ENCODE peak calls at places on chromosomes 3 and 15, in eight cellular contexts. One of them, this sample, is unnamed.

GRCh38 chr3:81218023-81218422 is 543.4 kb downstream of the GBE1 start:
- DNase-seq in B cell: no peak
- DNase-seq in gastrocnemius medialis: no peak
- DNase-seq in ovary: no peak
- DNase-seq in coronary artery: no peak
- DNase-seq in prostate gland: no peak
- DNase-seq in HFFc6: peak
- DNase-seq in PC-9: no peak
- DNase-seq in this sample: no peak

GRCh38 chr15:74182131-74182530 is 8.6 kb downstream of the ISLR start:
- DNase-seq in ovary: no peak
- DNase-seq in PC-9: no peak
- DNase-seq in gastrocnemius medialis: no peak
- DNase-seq in HFFc6: no peak
- DNase-seq in coronary artery: no peak
- DNase-seq in B cell: no peak
- DNase-seq in prostate gland: no peak
- DNase-seq in this sample: no peak

GRCh38 chr3:141336672-141337522 is 31.4 kb upstream of the ZBTB38 start:
- DNase-seq in prostate gland: no peak
- DNase-seq in HFFc6: peak
- DNase-seq in gastrocnemius medialis: no peak
- DNase-seq in B cell: peak
- DNase-seq in PC-9: peak
- DNase-seq in coronary artery: no peak
- DNase-seq in ovary: no peak
- DNase-seq in this sample: peak

GRCh38 chr15:80105193-80105984 is 45.9 kb downstream of the ZFAND6 start:
- DNase-seq in PC-9: peak
- DNase-seq in ovary: no peak
- DNase-seq in HFFc6: peak
- DNase-seq in gastrocnemius medialis: no peak
- DNase-seq in prostate gland: no peak
- DNase-seq in B cell: no peak
- DNase-seq in coronary artery: no peak
- DNase-seq in this sample: no peak

GRCh38 chr3:189297957-189298356 is 126.2 kb downstream of the TPRG1 start:
- DNase-seq in PC-9: peak
- DNase-seq in B cell: no peak
- DNase-seq in gastrocnemius medialis: no peak
- DNase-seq in ovary: no peak
- DNase-seq in coronary artery: no peak
- DNase-seq in prostate gland: no peak
- DNase-seq in HFFc6: no peak
- DNase-seq in this sample: no peak

GRCh38 chr3:141929341-141929995 is 53.0 kb downstream of the ATP1B3 start:
- DNase-seq in ovary: no peak
- DNase-seq in prostate gland: no peak
- DNase-seq in coronary artery: no peak
- DNase-seq in HFFc6: no peak
- DNase-seq in gastrocnemius medialis: no peak
- DNase-seq in B cell: no peak
- DNase-seq in PC-9: no peak
- DNase-seq in this sample: no peak

GRCh38 chr3:18751514-18751913 is 326.4 kb upstream of the SATB1 start:
- DNase-seq in HFFc6: no peak
- DNase-seq in coronary artery: no peak
- DNase-seq in PC-9: no peak
- DNase-seq in prostate gland: no peak
- DNase-seq in ovary: no peak
- DNase-seq in gastrocnemius medialis: no peak
- DNase-seq in B cell: no peak
- DNase-seq in this sample: no peak

GRCh38 chr15:73368301-73369072 is at the start of gene HCN4:
- DNase-seq in ovary: no peak
- DNase-seq in prostate gland: no peak
- DNase-seq in PC-9: no peak
- DNase-seq in B cell: peak
- DNase-seq in HFFc6: no peak
- DNase-seq in coronary artery: no peak
- DNase-seq in gastrocnemius medialis: no peak
- DNase-seq in this sample: peak

GRCh38 chr3:188764609-188765008 is 407.2 kb upstream of the TPRG1 start:
- DNase-seq in coronary artery: no peak
- DNase-seq in B cell: no peak
- DNase-seq in HFFc6: no peak
- DNase-seq in prostate gland: no peak
- DNase-seq in ovary: no peak
- DNase-seq in gastrocnemius medialis: no peak
- DNase-seq in PC-9: no peak
- DNase-seq in this sample: no peak

GRCh38 chr3:173153631-173154030 is 12.6 kb upstream of the SPATA16 start:
- DNase-seq in gastrocnemius medialis: no peak
- DNase-seq in PC-9: no peak
- DNase-seq in ovary: no peak
- DNase-seq in HFFc6: no peak
- DNase-seq in prostate gland: no peak
- DNase-seq in coronary artery: no peak
- DNase-seq in B cell: no peak
- DNase-seq in this sample: no peak

GRCh38 chr3:151327571-151328198 is 1.7 kb downstream of the P2RY13 start:
- DNase-seq in ovary: no peak
- DNase-seq in PC-9: no peak
- DNase-seq in HFFc6: no peak
- DNase-seq in prostate gland: no peak
- DNase-seq in gastrocnemius medialis: no peak
- DNase-seq in B cell: no peak
- DNase-seq in coronary artery: no peak
- DNase-seq in this sample: peak
- TF ChIP-seq CTCF in ovary: no peak
- TF ChIP-seq CTCF in PC-9: peak
- TF ChIP-seq CTCF in HFFc6: peak
- TF ChIP-seq CTCF in prostate gland: peak
- TF ChIP-seq CTCF in gastrocnemius medialis: no peak
- TF ChIP-seq CTCF in B cell: peak
- TF ChIP-seq CTCF in coronary artery: peak
- TF ChIP-seq CTCF in this sample: no peak

GRCh38 chr15:29612701-29613100 is 209.6 kb downstream of the TJP1 start:
- DNase-seq in ovary: no peak
- DNase-seq in prostate gland: no peak
- DNase-seq in HFFc6: peak
- DNase-seq in coronary artery: no peak
- DNase-seq in B cell: no peak
- DNase-seq in gastrocnemius medialis: no peak
- DNase-seq in PC-9: no peak
- DNase-seq in this sample: no peak

GRCh38 chr15:29612096-29612495 is 210.2 kb downstream of the TJP1 start:
- DNase-seq in PC-9: no peak
- DNase-seq in B cell: no peak
- DNase-seq in gastrocnemius medialis: no peak
- DNase-seq in coronary artery: no peak
- DNase-seq in ovary: no peak
- DNase-seq in HFFc6: peak
- DNase-seq in prostate gland: no peak
- DNase-seq in this sample: no peak

GRCh38 chr15:29615791-29616190 is 206.5 kb downstream of the TJP1 start:
- DNase-seq in HFFc6: no peak
- DNase-seq in B cell: no peak
- DNase-seq in ovary: no peak
- DNase-seq in gastrocnemius medialis: no peak
- DNase-seq in PC-9: no peak
- DNase-seq in coronary artery: no peak
- DNase-seq in prostate gland: no peak
- DNase-seq in this sample: no peak

GRCh38 chr15:29616512-29616911 is 205.8 kb downstream of the TJP1 start:
- DNase-seq in PC-9: no peak
- DNase-seq in prostate gland: no peak
- DNase-seq in B cell: no peak
- DNase-seq in gastrocnemius medialis: no peak
- DNase-seq in ovary: no peak
- DNase-seq in coronary artery: no peak
- DNase-seq in HFFc6: no peak
- DNase-seq in this sample: no peak

DNA sequence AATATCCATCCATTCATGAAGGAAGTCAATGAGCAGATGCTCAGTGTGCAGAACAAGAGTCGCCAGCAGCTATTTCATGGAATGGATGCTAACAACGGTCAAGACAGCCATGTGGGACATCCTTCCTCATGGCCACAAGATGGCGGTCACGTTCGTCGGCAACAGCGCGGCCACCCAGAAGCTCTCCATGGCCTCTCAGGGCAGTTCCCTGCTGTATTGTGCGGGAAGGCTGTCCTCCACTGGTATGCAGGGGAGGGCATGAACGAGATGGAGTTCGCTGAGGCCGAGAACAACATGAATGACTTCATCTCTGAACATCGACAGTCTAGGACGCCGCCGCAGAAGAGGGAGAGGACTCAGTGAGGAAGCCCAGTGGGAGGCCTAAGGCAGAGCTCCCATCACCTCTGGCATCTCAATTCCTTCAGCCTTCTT is 208.3 kb downstream of the TJP1 start:
- DNase-seq in B cell: no peak
- DNase-seq in prostate gland: no peak
- DNase-seq in ovary: no peak
- DNase-seq in PC-9: no peak
- DNase-seq in HFFc6: no peak
- DNase-seq in coronary artery: no peak
- DNase-seq in gastrocnemius medialis: no peak
- DNase-seq in this sample: no peak
- TF ChIP-seq CTCF in B cell: no peak
- TF ChIP-seq CTCF in prostate gland: no peak
- TF ChIP-seq CTCF in ovary: no peak
- TF ChIP-seq CTCF in PC-9: peak
- TF ChIP-seq CTCF in HFFc6: peak
- TF ChIP-seq CTCF in coronary artery: no peak
- TF ChIP-seq CTCF in gastrocnemius medialis: no peak
- TF ChIP-seq CTCF in this sample: no peak

DNA sequence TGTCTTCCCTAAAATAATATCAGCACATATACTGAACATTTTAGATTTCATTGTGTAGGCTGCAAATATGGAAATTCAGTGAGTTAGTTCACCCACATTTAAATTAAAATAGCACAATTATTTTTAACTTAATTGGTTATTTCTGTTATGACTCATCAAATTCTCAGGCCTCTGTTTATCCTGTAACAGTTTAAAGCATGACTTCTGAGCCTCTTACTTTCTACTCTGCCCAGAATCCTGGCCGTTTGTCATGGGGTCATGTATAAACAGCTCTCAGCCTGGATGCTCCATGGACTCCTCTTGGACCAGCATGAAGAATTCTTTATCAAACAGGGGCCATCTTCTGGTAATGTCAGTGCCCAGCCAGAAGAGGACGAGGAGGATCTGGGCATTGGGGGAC is 12.2 kb downstream of the TUBGCP4 start:
- DNase-seq in HFFc6: peak
- DNase-seq in ovary: no peak
- DNase-seq in prostate gland: no peak
- DNase-seq in PC-9: no peak
- DNase-seq in gastrocnemius medialis: no peak
- DNase-seq in coronary artery: no peak
- DNase-seq in B cell: no peak
- DNase-seq in this sample: no peak
- TF ChIP-seq CTCF in HFFc6: no peak
- TF ChIP-seq CTCF in ovary: no peak
- TF ChIP-seq CTCF in prostate gland: no peak
- TF ChIP-seq CTCF in PC-9: no peak
- TF ChIP-seq CTCF in gastrocnemius medialis: no peak
- TF ChIP-seq CTCF in coronary artery: no peak
- TF ChIP-seq CTCF in B cell: no peak
- TF ChIP-seq CTCF in this sample: no peak

DNA sequence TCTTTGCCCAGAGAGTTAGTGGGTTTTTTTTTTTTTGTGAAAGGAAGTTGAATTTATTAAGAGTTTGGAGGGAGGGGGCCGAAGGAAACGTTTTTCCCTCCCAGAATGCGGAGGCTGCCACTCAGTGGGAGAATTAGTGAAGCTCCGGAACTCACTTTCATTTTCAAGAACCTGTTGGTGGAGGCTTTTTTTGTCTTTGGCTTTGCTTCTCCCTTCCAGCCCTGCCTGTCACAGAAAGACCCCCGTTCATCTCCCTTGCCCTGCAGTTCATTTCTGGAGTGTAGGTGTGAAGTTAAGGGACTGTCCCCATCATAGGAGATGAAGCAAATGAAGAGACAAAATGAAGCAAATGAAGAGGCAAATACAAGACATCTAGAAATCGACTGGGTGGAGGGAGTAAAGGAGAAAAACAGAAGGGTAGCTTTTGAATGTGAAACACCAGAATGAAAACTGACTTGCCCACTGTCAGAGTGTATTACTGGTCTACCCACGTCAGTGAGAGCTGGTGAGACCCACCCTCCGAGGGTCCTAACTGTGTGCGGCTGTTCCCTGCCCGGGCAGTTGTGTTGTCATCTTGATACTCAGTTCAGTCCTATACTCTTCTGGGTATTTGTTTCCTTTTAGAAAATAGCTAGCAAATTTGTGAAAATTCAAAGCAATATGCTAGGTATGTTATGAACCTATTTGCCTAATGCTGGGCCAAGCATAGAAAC is 91.5 kb downstream of the ITPR1 start:
- DNase-seq in PC-9: no peak
- DNase-seq in ovary: peak
- DNase-seq in prostate gland: no peak
- DNase-seq in coronary artery: no peak
- DNase-seq in gastrocnemius medialis: no peak
- DNase-seq in B cell: no peak
- DNase-seq in HFFc6: no peak
- DNase-seq in this sample: peak
- TF ChIP-seq CTCF in PC-9: no peak
- TF ChIP-seq CTCF in ovary: no peak
- TF ChIP-seq CTCF in prostate gland: no peak
- TF ChIP-seq CTCF in coronary artery: no peak
- TF ChIP-seq CTCF in gastrocnemius medialis: no peak
- TF ChIP-seq CTCF in B cell: no peak
- TF ChIP-seq CTCF in HFFc6: no peak
- TF ChIP-seq CTCF in this sample: no peak

GRCh38 chr3:5476403-5476802 is 288.9 kb downstream of the EDEM1 start:
- DNase-seq in PC-9: no peak
- DNase-seq in B cell: no peak
- DNase-seq in ovary: no peak
- DNase-seq in prostate gland: no peak
- DNase-seq in gastrocnemius medialis: no peak
- DNase-seq in coronary artery: no peak
- DNase-seq in HFFc6: no peak
- DNase-seq in this sample: no peak
- TF ChIP-seq CTCF in PC-9: no peak
- TF ChIP-seq CTCF in B cell: no peak
- TF ChIP-seq CTCF in ovary: no peak
- TF ChIP-seq CTCF in prostate gland: no peak
- TF ChIP-seq CTCF in gastrocnemius medialis: no peak
- TF ChIP-seq CTCF in coronary artery: no peak
- TF ChIP-seq CTCF in HFFc6: no peak
- TF ChIP-seq CTCF in this sample: no peak

GRCh38 chr3:44529927-44530326 is 25.1 kb upstream of the ZKSCAN7 start:
- DNase-seq in coronary artery: no peak
- DNase-seq in B cell: no peak
- DNase-seq in gastrocnemius medialis: no peak
- DNase-seq in HFFc6: peak
- DNase-seq in PC-9: no peak
- DNase-seq in ovary: no peak
- DNase-seq in prostate gland: no peak
- DNase-seq in this sample: no peak
- TF ChIP-seq CTCF in coronary artery: no peak
- TF ChIP-seq CTCF in B cell: no peak
- TF ChIP-seq CTCF in gastrocnemius medialis: no peak
- TF ChIP-seq CTCF in HFFc6: peak
- TF ChIP-seq CTCF in PC-9: no peak
- TF ChIP-seq CTCF in ovary: no peak
- TF ChIP-seq CTCF in prostate gland: no peak
- TF ChIP-seq CTCF in this sample: no peak

GRCh38 chr15:39976291-39977274 is 42.7 kb downstream of the EIF2AK4 start:
- DNase-seq in prostate gland: peak
- DNase-seq in B cell: peak
- DNase-seq in ovary: peak
- DNase-seq in HFFc6: peak
- DNase-seq in coronary artery: peak
- DNase-seq in PC-9: no peak
- DNase-seq in gastrocnemius medialis: peak
- DNase-seq in this sample: peak
- TF ChIP-seq CTCF in prostate gland: peak
- TF ChIP-seq CTCF in B cell: no peak
- TF ChIP-seq CTCF in ovary: no peak
- TF ChIP-seq CTCF in HFFc6: peak
- TF ChIP-seq CTCF in coronary artery: peak
- TF ChIP-seq CTCF in PC-9: no peak
- TF ChIP-seq CTCF in gastrocnemius medialis: peak
- TF ChIP-seq CTCF in this sample: peak